ENCODE peak calls at places on chromosomes 7 and 10, in four cellular contexts. G is IMR-90, J is coronary artery, U is fibroblast of pulmonary artery. X is an unnamed sample.

GRCh38 chr10:33413093-33413442 is 78.6 kb upstream of the NRP1 start:
- DNase-seq in G (no peak), J (no peak), U (no peak), X (no peak)

GRCh38 chr10:95447733-95448132 is 113.4 kb downstream of the SORBS1 start:
- DNase-seq in G (no peak), J (peak; percentile 67), U (peak; percentile 82), X (no peak)

GRCh38 chr10:14302035-14302434 is 28.7 kb downstream of the FRMD4A start:
- DNase-seq in G (peak; percentile 43), J (no peak), U (peak; percentile 37), X (peak; percentile 18)

GRCh38 chr7:35487841-35488240 is 207.1 kb downstream of the HERPUD2 start:
- DNase-seq in G (no peak), J (no peak), U (no peak), X (no peak)

GRCh38 chr10:99368646-99369045 is 39.5 kb downstream of the CNNM1 start:
- DNase-seq in G (peak; percentile 43), J (no peak), U (no peak), X (no peak)

GRCh38 chr10:90920986-90921643 is at the start of gene ANKRD1:
- DNase-seq in G (peak; percentile 87), J (no peak), U (peak; percentile 87), X (peak; percentile 95)

GRCh38 chr10:79244841-79245504 is 102.3 kb upstream of the PPIF start:
- DNase-seq in G (no peak), J (no peak), U (no peak), X (no peak)

GRCh38 chr10:109275970-109276369 is 647.3 kb downstream of the XPNPEP1 start:
- DNase-seq in G (peak; percentile 8), J (no peak), U (no peak), X (no peak)

GRCh38 chr10:29209830-29210229 is 79.0 kb upstream of the LYZL1 start:
- DNase-seq in G (no peak), J (no peak), U (no peak), X (no peak)

GRCh38 chr7:101589052-101589451 is 40.0 kb downstream of the MYL10 start:
- DNase-seq in G (no peak), J (peak; percentile 59), U (no peak), X (no peak)

DNA sequence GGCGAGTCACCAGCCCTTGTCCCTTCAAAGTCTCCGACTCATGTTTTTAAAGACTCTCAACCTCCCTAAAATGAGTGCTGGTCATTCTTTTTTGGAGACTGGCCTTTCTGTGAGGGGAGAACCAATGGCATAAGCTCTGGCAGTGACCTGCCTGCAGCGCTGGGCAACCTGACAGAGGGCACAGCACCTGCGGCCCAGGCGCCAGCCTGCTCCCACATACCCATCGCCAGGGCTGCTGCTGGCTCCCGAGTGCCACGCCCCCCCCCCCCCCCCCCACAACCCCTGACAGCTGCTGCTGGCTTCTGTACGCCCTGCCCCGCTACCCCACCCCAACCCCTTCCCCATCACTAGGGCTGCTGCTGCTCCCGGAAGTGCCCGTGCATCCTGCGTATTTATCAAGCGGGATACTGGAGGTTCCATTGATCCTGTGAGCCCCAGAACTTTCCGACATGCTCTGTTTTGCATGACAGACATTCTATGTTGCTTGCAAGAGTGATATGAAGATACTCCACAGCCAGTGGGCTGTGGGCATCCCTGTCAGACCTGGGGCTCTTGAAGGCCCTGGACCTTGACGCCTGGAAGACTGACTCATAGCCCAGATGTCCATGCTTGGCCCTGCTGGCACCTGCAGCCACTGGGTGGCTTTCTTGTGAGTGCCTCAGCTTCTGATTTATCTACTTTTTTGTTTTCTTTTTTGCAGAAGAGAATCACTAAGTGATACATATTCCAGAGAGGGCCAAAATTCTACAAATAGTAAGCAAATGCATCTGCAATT is 243.9 kb downstream of the ZMYND11 start:
- DNase-seq in G (no peak), J (no peak), U (no peak), X (no peak)
- TF ChIP-seq CTCF in G (no peak), J (no peak), U (no peak), X (no peak)

GRCh38 chr7:73526892-73527821 is 5.1 kb upstream of the BAZ1B start:
- DNase-seq in G (no peak), J (no peak), U (no peak), X (no peak)
- H3K4me3 ChIP-seq in G (no peak overlapping the region), J (no peak overlapping the region), U (no peak overlapping the region), X (no peak overlapping the region)

GRCh38 chr10:126387931-126388911 is at the start of gene ADAM12:
- DNase-seq in G (peak; percentile 68), J (no peak), U (peak; percentile 65), X (peak; percentile 18)
- TF ChIP-seq CTCF in G (no peak), J (no peak), U (no peak), X (no peak)

GRCh38 chr7:39948932-39949928 is 826 bp upstream of the CDK13 start:
- DNase-seq in G (peak; percentile 100), J (peak; percentile 99), U (peak; percentile 100), X (peak; percentile 98)
- H3K4me3 ChIP-seq in G (peak overlapping the region; percentile 90), J (peak overlapping the region; percentile 85), U (peak overlapping the region; percentile 63), X (peak overlapping the region; percentile 52)

GRCh38 chr10:18793951-18794350 is 134.7 kb downstream of the ARL5B start:
- DNase-seq in G (peak; percentile 55), J (no peak), U (peak; percentile 29), X (peak; percentile 30)
- TF ChIP-seq CTCF in G (peak; percentile 51), J (no peak), U (peak; percentile 31), X (peak; percentile 13)

GRCh38 chr10:67836972-67837371 is 1.0 kb downstream of the DNAJC12 start:
- DNase-seq in G (no peak), J (no peak), U (no peak), X (no peak)
- H3K4me3 ChIP-seq in G (no peak overlapping the region), J (peak overlapping the region; percentile 50), U (peak overlapping the region; percentile 66), X (no peak overlapping the region)

GRCh38 chr7:51104278-51104677 is 212.3 kb downstream of the COBL start:
- DNase-seq in G (no peak), J (no peak), U (no peak), X (no peak)
- TF ChIP-seq CTCF in G (no peak), J (no peak), U (no peak), X (no peak)

X was measured in bronchial epithelial cell.